ENCODE peak calls at places on chromosomes 13 and 19, in seven cellular contexts. K, W, N, I, C, J and Q are unnamed samples.

GRCh38 chr13:35460061-35460460 is 16.4 kb downstream of the MAB21L1 start:
- DNase-seq in J (no peak), N (no peak), W (no peak), I (no peak), K (no peak), C (no peak), Q (no peak)

GRCh38 chr13:73776137-73776785 is 357.9 kb downstream of the KLF12 start:
- DNase-seq in I (no peak), K (no peak), J (no peak), W (no peak), N (no peak), C (no peak), Q (no peak)

GRCh38 chr19:58154287-58154678 is 3.7 kb upstream of the ZNF329 start:
- DNase-seq in N (peak), C (peak), K (no peak), W (peak), I (no peak), J (peak), Q (no peak)

GRCh38 chr13:40251343-40252032 is 415.0 kb downstream of the FOXO1 start:
- DNase-seq in C (no peak), N (no peak), J (no peak), W (no peak), I (no peak), K (no peak), Q (no peak)

GRCh38 chr13:43785166-43785680 is 1.5 kb downstream of the ENOX1 start:
- DNase-seq in N (no peak), I (no peak), W (no peak), J (no peak), C (no peak), K (no peak), Q (no peak)

GRCh38 chr19:1456121-1456900 is 6.4 kb downstream of the APC2 start:
- DNase-seq in I (no peak), W (no peak), K (no peak), N (no peak), C (no peak), J (no peak), Q (no peak)

GRCh38 chr13:82698941-82699340 is 1183.3 kb downstream of the SLITRK1 start:
- DNase-seq in K (no peak), J (no peak), N (no peak), W (no peak), I (no peak), C (no peak), Q (no peak)

GRCh38 chr13:30002577-30002976 is 152.2 kb upstream of the UBL3 start:
- DNase-seq in I (no peak), N (no peak), C (no peak), J (no peak), K (no peak), W (no peak), Q (no peak)

GRCh38 chr19:6219592-6220290 is 60.0 kb downstream of the MLLT1 start:
- DNase-seq in W (no peak), N (peak), J (no peak), I (no peak), K (no peak), C (no peak), Q (no peak)

GRCh38 chr13:51541809-51542258 is 42.4 kb upstream of the WDFY2 start:
- DNase-seq in J (peak), C (no peak), N (peak), I (no peak), K (no peak), W (no peak), Q (no peak)

GRCh38 chr13:52348983-52349780 is 56.8 kb downstream of the THSD1 start:
- DNase-seq in K (no peak), I (no peak), C (no peak), J (no peak), W (no peak), N (no peak), Q (no peak)

GRCh38 chr19:984165-984967 is at the start of gene WDR18:
- DNase-seq in J (peak), C (peak), N (peak), W (peak), K (peak), I (peak), Q (peak)

GRCh38 chr19:20167020-20167644 is at the start of gene ZNF486:
- DNase-seq in W (peak), J (peak), N (peak), K (peak), C (peak), I (peak), Q (no peak)

GRCh38 chr19:19256072-19256969 is 16.8 kb downstream of the TM6SF2 start:
- DNase-seq in I (no peak), W (no peak), N (no peak), C (no peak), J (no peak), K (no peak), Q (no peak)

GRCh38 chr19:32201661-32202060 is 143.7 kb upstream of the ZNF507 start:
- DNase-seq in C (no peak), W (no peak), J (no peak), I (peak), N (no peak), K (no peak), Q (no peak)

GRCh38 chr13:113982296-113982661 is 8.4 kb upstream of the C13orf46 start:
- DNase-seq in I (peak), W (no peak), C (no peak), K (no peak), N (no peak), J (no peak), Q (no peak)

GRCh38 chr13:94947392-94947791 is 235.0 kb upstream of the SOX21 start:
- DNase-seq in K (no peak), W (no peak), J (no peak), N (no peak), I (no peak), C (no peak), Q (no peak)

GRCh38 chr13:30165791-30166190 is 141.6 kb downstream of the KATNAL1 start:
- DNase-seq in C (no peak), K (no peak), J (no peak), I (no peak), N (no peak), W (no peak), Q (no peak)

GRCh38 chr19:12969292-12969988 is at the start of gene DAND5:
- DNase-seq in N (no peak), J (peak), C (no peak), K (no peak), W (no peak), I (no peak), Q (no peak)

GRCh38 chr13:49604570-49604969 is 19.2 kb upstream of the RCBTB1 start:
- DNase-seq in K (no peak), N (no peak), W (no peak), C (no peak), J (no peak), I (no peak), Q (no peak)

GRCh38 chr13:67223024-67223423 is 7.1 kb downstream of the PCDH9 start:
- DNase-seq in J (no peak), I (no peak), N (no peak), W (no peak), C (no peak), K (no peak), Q (no peak)

GRCh38 chr13:85093808-85094207 is 705.4 kb downstream of the SLITRK6 start:
- DNase-seq in N (peak), C (no peak), I (no peak), J (no peak), W (peak), K (no peak), Q (no peak)

GRCh38 chr13:109922518-109922917 is 136.1 kb upstream of the IRS2 start:
- DNase-seq in I (no peak), K (no peak), N (no peak), C (no peak), W (no peak), J (no peak), Q (no peak)

GRCh38 chr13:29819157-29819556 is 31.3 kb downstream of the UBL3 start:
- DNase-seq in I (no peak), C (no peak), N (no peak), W (no peak), K (no peak), J (no peak), Q (no peak)

GRCh38 chr13:75877092-75877491 is 241.0 kb downstream of the LMO7 start:
- DNase-seq in W (no peak), J (no peak), C (no peak), K (no peak), I (no peak), N (no peak), Q (no peak)

GRCh38 chr13:78658630-78659449 is at the start of gene OBI1:
- DNase-seq in K (peak), W (peak), N (peak), I (peak), C (peak), J (peak), Q (peak)

GRCh38 chr13:21831654-21832324 is 160.9 kb downstream of the FGF9 start:
- DNase-seq in W (no peak), C (no peak), J (no peak), K (no peak), I (no peak), N (no peak), Q (no peak)

GRCh38 chr13:40536443-40537113 is 129.9 kb downstream of the FOXO1 start:
- DNase-seq in I (no peak), J (peak), K (no peak), N (no peak), C (peak), W (peak), Q (no peak)

GRCh38 chr13:111919826-111920225 is 147.1 kb upstream of the SOX1 start:
- DNase-seq in C (no peak), I (no peak), N (no peak), K (no peak), J (no peak), W (no peak), Q (no peak)

GRCh38 chr19:7456964-7457541 is 31.8 kb downstream of the PEX11G start:
- DNase-seq in K (no peak), W (no peak), N (no peak), I (no peak), J (no peak), C (no peak), Q (no peak)

GRCh38 chr19:2356036-2356646 is 3.9 kb upstream of the TMPRSS9 start:
- DNase-seq in N (no peak), W (no peak), J (no peak), K (no peak), I (no peak), C (no peak), Q (no peak)

GRCh38 chr13:20221772-20222171 is 10.3 kb downstream of the GJB6 start:
- DNase-seq in I (no peak), N (no peak), K (no peak), W (no peak), C (no peak), J (no peak), Q (no peak)

GRCh38 chr13:44054525-44054924 is 174.8 kb downstream of the LACC1 start:
- DNase-seq in C (no peak), N (no peak), I (no peak), K (no peak), J (no peak), W (no peak), Q (no peak)

GRCh38 chr19:54172413-54172763 is 572 bp downstream of the TMC4 start:
- DNase-seq in J (no peak), C (no peak), W (no peak), I (no peak), N (no peak), K (no peak), Q (no peak)

DNA sequence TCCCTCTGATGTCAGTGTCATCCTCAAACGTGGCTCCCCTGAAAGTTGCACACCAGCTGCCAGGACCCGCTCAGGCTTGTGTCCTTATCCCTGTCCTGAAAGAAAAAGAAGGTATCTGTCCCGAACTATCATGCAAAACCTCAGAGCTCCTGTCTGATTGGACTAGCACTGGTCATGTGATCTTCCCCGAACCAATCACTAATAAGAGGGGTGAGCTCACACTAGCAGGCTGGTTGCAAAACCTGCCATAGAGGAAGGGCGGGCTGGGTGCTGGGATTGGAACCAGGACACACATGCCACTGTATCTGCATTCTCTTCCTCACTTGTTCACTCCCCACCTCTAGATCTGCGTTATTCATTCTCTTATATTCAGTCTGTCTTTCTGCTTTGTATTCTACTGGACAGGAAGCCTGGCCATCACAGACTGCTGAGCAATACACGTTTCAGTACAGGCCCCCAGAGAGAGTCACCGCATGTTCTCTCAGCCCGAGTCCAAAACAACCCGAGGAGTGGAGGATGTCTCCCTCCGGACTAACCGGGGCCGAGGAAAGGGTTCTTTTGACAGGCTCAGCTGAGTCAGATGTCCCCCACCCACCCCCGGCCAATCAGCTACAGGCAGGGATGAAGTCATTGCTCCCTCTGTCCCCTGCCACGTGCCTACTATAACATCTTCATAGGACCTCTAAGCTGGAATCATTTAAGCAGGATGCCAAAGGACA is 97.7 kb downstream of the SIPA1L3 start:
- DNase-seq in N (peak), I (peak), J (peak), W (peak), C (peak), K (peak), Q (peak)
- TF ChIP-seq POLR2A in N (peak), I (peak), J (no peak), W (no peak), C (no peak), K (peak), Q (peak)

GRCh38 chr19:16456652-16457194 is 15.0 kb downstream of the EPS15L1 start:
- DNase-seq in C (no peak), K (no peak), J (no peak), I (peak), N (no peak), W (no peak), Q (no peak)

GRCh38 chr19:16458391-16459128 is 13.2 kb downstream of the EPS15L1 start:
- DNase-seq in W (no peak), C (no peak), I (no peak), K (no peak), J (no peak), N (no peak), Q (no peak)

GRCh38 chr19:16455489-16455888 is 16.3 kb downstream of the EPS15L1 start:
- DNase-seq in N (no peak), C (no peak), J (no peak), K (no peak), W (no peak), I (no peak), Q (no peak)

GRCh38 chr19:16457954-16458331 is 13.8 kb downstream of the EPS15L1 start:
- DNase-seq in I (no peak), J (no peak), N (no peak), C (no peak), W (no peak), K (no peak), Q (no peak)

GRCh38 chr19:16457195-16457953 is 14.4 kb downstream of the EPS15L1 start:
- DNase-seq in W (no peak), C (no peak), K (no peak), I (peak), N (peak), J (peak), Q (no peak)
- TF ChIP-seq POLR2A in W (no peak), C (no peak), K (no peak), I (no peak), N (no peak), J (no peak), Q (no peak)

DNA sequence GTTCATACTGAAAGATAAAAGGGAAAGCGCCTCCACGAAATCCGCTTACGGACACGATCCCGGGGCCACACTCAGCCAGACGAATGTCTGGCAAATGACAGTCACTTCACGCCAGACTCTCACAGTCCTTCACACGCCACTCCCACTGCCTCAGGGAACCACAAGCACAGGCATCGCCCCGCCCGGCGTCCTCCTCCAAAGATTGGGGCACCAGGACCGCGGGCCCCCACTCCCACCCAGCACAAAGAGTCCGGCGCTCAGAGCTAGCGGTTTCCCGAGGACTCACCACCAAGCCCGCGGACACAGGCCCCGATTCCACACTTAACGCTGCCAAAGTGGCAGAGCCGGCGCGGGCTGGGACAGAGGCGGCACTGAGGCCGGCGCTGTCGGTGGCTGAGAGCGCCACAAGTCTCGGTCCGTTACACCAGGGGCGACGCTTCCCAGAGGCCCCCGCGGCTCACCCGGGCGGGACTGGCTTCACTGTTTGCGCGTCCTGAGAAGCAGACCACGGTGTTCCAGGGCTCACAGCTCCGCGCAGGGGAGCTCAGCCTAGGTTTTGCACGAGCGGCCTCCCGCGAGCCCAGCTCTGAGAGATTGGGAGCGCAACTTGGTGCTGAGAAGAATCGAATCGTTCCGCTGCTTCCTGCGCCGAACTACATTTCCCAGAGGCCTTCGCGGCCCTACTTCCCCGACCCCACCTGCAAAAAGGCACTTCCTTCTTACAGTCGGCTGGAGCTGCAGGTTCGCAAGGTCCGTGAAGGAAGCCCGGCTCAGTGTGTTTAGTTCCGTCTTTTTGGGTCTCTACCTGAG is at the start of gene ZNF569:
- DNase-seq in J (peak), C (peak), I (peak), N (peak), K (peak), W (peak), Q (peak)
- TF ChIP-seq POLR2A in J (no peak), C (no peak), I (peak), N (peak), K (peak), W (no peak), Q (peak)

GRCh38 chr19:42396542-42397314 is 6.6 kb upstream of the CNFN start:
- DNase-seq in C (peak), J (peak), N (peak), W (peak), I (peak), K (peak), Q (peak)
- TF ChIP-seq POLR2A in C (peak), J (no peak), N (peak), W (peak), I (peak), K (peak), Q (peak)

DNA sequence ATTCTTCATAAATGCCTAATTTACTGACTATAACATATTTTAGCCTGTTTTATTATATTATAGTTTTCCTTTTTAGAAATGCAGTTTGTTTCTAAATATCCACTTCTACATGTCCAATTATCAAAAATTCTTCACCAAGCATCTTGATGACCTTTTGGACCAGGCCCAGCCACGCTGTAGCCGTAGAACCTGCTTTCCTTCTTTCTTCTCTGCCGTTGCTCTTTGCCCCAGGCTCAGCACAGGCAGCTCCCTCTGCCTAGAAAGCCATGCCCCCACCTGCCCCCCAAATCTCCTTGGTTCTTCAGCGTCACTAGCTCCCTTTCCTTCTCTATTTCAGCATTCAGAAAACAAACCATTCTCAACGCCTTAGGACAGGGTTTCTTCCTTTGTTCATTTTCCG is 65.4 kb downstream of the ESD start:
- DNase-seq in J (no peak), N (no peak), K (no peak), C (no peak), W (no peak), I (no peak), Q (no peak)
- TF ChIP-seq POLR2A in J (no peak), N (no peak), K (no peak), C (no peak), W (no peak), I (no peak), Q (no peak)

DNA sequence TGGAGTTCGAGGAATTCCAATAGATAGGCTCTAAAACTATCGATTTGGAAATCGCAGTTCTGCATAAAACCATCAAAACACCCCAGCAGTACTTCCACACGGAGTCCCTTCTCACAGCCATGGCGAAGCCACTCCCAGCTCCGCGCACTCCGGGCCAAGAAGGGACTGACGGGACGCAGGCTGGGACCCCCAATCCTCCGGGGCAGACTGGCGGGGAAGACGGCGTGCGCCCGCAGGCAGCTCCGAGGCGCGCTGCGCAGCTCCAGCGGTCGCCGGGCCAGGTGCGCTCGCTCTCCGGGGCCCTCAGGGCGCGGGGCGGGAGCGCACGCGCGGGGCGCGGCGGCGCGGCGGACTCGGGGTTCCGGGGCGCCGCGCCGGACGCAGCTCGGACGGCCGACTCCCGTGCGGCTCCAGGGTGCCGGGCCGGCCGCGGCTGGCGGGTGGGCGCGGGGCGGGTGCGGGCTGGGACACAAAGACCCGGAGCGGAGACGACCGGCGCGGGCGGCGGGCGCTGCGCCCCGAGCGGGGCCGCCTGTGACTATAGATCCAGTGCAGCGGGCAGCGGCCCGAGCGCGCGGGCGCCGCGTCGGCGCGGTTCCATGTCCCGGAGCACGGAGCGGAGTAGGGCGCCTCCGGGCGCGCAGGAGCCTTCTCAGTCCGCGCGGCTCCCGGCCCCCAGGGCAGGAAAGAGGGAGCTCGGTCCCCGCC is 464 bp downstream of the EFNB2 start:
- DNase-seq in J (peak), I (peak), C (no peak), K (no peak), N (peak), W (no peak), Q (peak)
- TF ChIP-seq POLR2A in J (no peak), I (no peak), C (no peak), K (no peak), N (no peak), W (no peak), Q (no peak)

DNA sequence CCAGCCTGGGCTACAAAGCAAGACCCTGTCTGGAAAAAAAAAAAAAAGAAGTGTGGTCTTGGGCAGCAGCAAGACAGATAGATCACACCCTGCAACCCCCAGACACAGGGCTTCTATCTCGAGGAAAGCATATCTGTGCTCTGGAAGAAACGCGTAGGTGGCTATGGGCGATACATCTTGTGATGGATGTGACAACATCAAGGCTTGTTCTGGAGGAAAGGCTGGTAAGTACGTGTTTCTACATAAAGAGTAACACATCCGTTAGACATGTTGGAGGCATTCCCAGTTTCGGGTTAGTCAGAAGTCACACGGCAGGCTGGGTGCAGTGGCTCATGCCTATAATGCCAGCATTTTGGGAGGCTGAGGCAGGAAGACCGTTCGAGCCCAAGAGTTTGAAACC is 6.6 kb upstream of the DHDH start:
- DNase-seq in I (no peak), C (peak), N (peak), W (peak), J (peak), K (no peak), Q (no peak)
- TF ChIP-seq POLR2A in I (no peak), C (no peak), N (no peak), W (no peak), J (no peak), K (no peak), Q (peak)